ENCODE peak calls at places on chromosomes 1 and 21, in nine cellular contexts. C is suprapubic skin; R is OCI-LY7; S is transverse colon; G is lung; B is caudate nucleus; X is uterus; M is CD8-positive, alpha-beta T cell; I is CD4-positive, alpha-beta T cell. A is an unnamed sample.

GRCh38 chr1:111290640-111291039 is at the start of gene CHIA:
- DNase-seq in R (no peak), G (peak), S (no peak), B (no peak), M (no peak), I (no peak), C (no peak), X (no peak), A (no peak)

GRCh38 chr21:35943752-35944151 is 116.6 kb downstream of the SETD4 start:
- DNase-seq in C (no peak), X (no peak), I (no peak), B (no peak), R (no peak), M (no peak), G (no peak), S (no peak), A (no peak)

GRCh38 chr1:95650631-95651030 is 416.6 kb downstream of the RWDD3 start:
- DNase-seq in G (no peak), R (no peak), B (peak), M (no peak), X (no peak), C (no peak), S (no peak), I (no peak), A (peak)

GRCh38 chr1:53888716-53889115 is 881 bp downstream of the YIPF1 start:
- DNase-seq in S (no peak), I (no peak), M (no peak), C (no peak), R (no peak), X (no peak), G (no peak), B (no peak), A (no peak)

GRCh38 chr1:20366076-20366765 is 75.5 kb downstream of the VWA5B1 start:
- DNase-seq in B (no peak), C (no peak), M (no peak), R (no peak), I (no peak), G (no peak), X (no peak), S (peak), A (no peak)

GRCh38 chr1:151311589-151312331 is 15.5 kb downstream of the PI4KB start:
- DNase-seq in M (no peak), G (peak), R (no peak), I (peak), B (peak), S (peak), C (peak), X (peak), A (peak)

GRCh38 chr1:78136672-78137071 is 90.9 kb downstream of the GIPC2 start:
- DNase-seq in I (no peak), R (no peak), B (no peak), M (no peak), X (no peak), G (no peak), C (no peak), S (no peak), A (no peak)

GRCh38 chr1:69290266-69290665 is 277.5 kb upstream of the LRRC7 start:
- DNase-seq in C (no peak), G (no peak), M (no peak), R (no peak), B (no peak), S (no peak), I (no peak), X (no peak), A (no peak)

GRCh38 chr1:61157420-61157987 is 75.1 kb downstream of the NFIA start:
- DNase-seq in I (no peak), B (no peak), C (no peak), X (no peak), M (no peak), S (no peak), R (no peak), G (no peak), A (no peak)

GRCh38 chr1:89545264-89546038 is 20.8 kb downstream of the LRRC8B start:
- DNase-seq in G (no peak), S (no peak), X (no peak), C (no peak), R (no peak), I (no peak), B (peak), M (no peak), A (no peak)

GRCh38 chr1:225645194-225645593 is 7.7 kb downstream of the ENAH start:
- DNase-seq in X (no peak), R (no peak), S (no peak), B (no peak), I (no peak), M (no peak), G (no peak), C (no peak), A (no peak)

GRCh38 chr1:94858276-94858675 is 38.1 kb downstream of the SLC44A3 start:
- DNase-seq in B (no peak), M (no peak), R (no peak), S (no peak), C (no peak), X (no peak), G (peak), I (no peak), A (no peak)

GRCh38 chr21:36150192-36150711 is 6.4 kb upstream of the DOP1B start:
- DNase-seq in B (no peak), X (peak), S (no peak), R (peak), G (peak), I (no peak), C (no peak), M (no peak), A (no peak)

GRCh38 chr1:62561306-62561705 is 36.0 kb upstream of the ANGPTL3 start:
- DNase-seq in R (no peak), X (no peak), B (no peak), S (no peak), C (no peak), I (no peak), M (no peak), G (no peak), A (no peak)

GRCh38 chr1:153192697-153193096 is 10.5 kb upstream of the LELP1 start:
- DNase-seq in M (no peak), C (no peak), S (no peak), I (no peak), X (no peak), B (no peak), G (no peak), R (peak), A (no peak)

GRCh38 chr1:98323906-98324358 is 337.6 kb upstream of the SNX7 start:
- DNase-seq in S (peak), X (no peak), G (peak), C (no peak), I (no peak), M (no peak), R (no peak), B (no peak), A (peak)

GRCh38 chr1:71081697-71082080 is 854 bp upstream of the ZRANB2 start:
- DNase-seq in B (no peak), G (no peak), C (peak), X (peak), M (no peak), I (no peak), R (no peak), S (no peak), A (no peak)

DNA sequence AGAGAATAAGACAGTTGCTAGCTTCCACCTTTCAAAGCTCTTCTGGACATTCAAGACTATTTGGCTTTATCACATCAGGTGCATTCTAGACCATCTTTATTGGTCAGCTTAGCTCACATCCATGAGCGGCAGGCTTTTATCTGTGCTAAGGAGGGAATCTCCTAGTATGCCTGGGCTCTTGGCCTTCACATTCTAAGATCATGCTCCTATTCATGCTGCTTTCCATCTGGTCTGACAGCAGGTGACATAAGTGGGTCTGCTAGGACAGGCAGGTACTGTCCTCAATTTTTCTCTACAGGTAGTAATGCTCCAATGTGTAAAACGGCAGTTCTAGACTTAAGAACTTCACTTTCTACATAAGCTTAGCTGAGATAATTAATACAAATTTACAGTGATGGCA is 39.2 kb upstream of the ADAMTS1 start:
- DNase-seq in X (no peak), S (no peak), I (no peak), C (no peak), G (no peak), B (no peak), M (no peak), R (no peak), A (no peak)
- H3K27ac ChIP-seq in X (no peak), S (no peak), I (no peak), C (no peak), G (no peak), B (no peak), M (no peak), R (no peak), A (no peak)

GRCh38 chr1:182637769-182638168 is 33.6 kb upstream of the RGS16 start:
- DNase-seq in R (no peak), S (no peak), X (no peak), C (no peak), B (no peak), M (no peak), G (no peak), I (no peak), A (no peak)
- H3K27ac ChIP-seq in R (no peak), S (no peak), X (no peak), C (no peak), B (no peak), M (no peak), G (no peak), I (no peak), A (no peak)

GRCh38 chr1:58899581-58900271 is 115.9 kb upstream of the JUN start:
- DNase-seq in M (no peak), R (no peak), B (no peak), X (no peak), C (no peak), S (no peak), G (no peak), I (no peak), A (no peak)
- H3K27ac ChIP-seq in M (no peak), R (no peak), B (peak), X (peak), C (peak), S (peak), G (peak), I (no peak), A (no peak)

GRCh38 chr1:29708381-29708780 is 472.1 kb downstream of the PTPRU start:
- DNase-seq in S (no peak), X (no peak), G (no peak), R (no peak), M (no peak), I (no peak), C (no peak), B (no peak), A (no peak)

GRCh38 chr1:29704430-29704829 is 468.1 kb downstream of the PTPRU start:
- DNase-seq in R (no peak), M (no peak), I (no peak), S (no peak), B (no peak), X (no peak), C (no peak), G (no peak), A (no peak)

GRCh38 chr1:29708818-29709710 is 472.7 kb downstream of the PTPRU start:
- DNase-seq in X (no peak), S (no peak), M (no peak), C (no peak), I (no peak), G (no peak), R (peak), B (no peak), A (peak)

GRCh38 chr1:29707796-29708195 is 471.5 kb downstream of the PTPRU start:
- DNase-seq in C (no peak), I (no peak), X (no peak), B (no peak), S (no peak), G (no peak), R (no peak), M (no peak), A (no peak)

DNA sequence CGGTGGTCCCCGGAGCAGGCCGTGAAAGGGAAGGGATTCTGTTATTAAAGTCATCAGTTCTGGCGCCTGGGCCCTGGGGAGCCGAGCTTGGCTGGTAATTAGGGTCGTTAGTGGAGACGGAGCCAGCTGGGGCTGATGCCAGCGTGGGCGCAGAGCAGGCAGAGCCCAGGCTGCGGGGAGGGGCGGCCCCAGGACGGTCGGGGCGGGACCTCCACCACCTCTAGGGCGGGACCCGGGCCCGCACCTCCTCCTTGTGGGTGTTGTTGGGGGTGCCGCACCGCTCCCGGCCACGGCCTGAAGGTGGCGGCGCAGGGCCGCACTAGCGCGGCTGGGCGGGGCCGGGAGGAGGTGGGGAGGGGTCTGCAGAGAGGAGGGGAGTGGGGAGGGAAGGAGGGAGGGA is 470.6 kb downstream of the PTPRU start:
- DNase-seq in I (no peak), S (no peak), B (no peak), X (no peak), M (no peak), C (no peak), G (no peak), R (peak), A (no peak)
- H3K27ac ChIP-seq in I (no peak), S (no peak), B (no peak), X (no peak), M (no peak), C (no peak), G (no peak), R (no peak), A (no peak)

DNA sequence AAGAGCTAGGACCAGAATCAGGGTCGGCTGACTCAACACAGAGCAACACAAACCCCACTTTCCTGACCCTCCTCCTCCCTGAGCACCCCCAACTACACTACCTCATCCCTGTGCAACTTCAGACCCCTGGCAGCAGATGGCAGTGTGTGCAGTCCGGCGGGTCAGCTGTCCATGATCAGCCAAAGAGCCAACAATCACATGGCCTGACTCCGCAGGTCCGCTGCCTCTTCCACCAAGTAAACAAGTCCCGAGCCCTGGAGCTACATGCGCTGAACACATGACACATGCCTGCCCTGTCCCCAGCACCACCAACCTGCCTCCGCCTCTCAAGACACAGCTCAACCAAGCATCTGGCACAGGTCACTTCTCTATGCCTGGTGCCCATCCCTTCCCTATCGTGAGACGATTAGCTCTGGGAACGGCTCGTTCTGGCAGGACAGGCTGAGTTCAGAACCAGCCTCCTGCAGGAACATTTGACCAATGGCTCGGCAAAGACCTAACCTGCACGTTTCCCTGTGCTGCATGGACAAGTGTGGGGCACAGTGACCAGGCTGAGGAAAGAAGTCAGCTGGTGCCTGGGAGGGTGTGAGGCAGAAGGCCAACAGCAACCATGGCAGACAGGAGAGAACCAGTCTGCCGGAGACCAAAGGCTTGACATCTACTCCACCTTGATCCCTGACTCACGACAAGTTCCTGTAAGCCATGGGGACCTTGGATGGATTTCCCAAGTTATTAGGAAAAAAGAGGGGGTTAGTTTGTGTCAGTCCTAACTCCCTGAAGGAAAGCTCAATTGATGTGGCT is 60.3 kb downstream of the CD46 start:
- DNase-seq in X (peak), R (no peak), G (peak), C (peak), S (no peak), B (no peak), I (no peak), M (no peak), A (no peak)
- H3K27ac ChIP-seq in X (peak), R (no peak), G (peak), C (peak), S (peak), B (peak), I (no peak), M (no peak), A (no peak)

GRCh38 chr21:39009587-39010225 is 173.5 kb downstream of the PSMG1 start:
- DNase-seq in S (no peak), I (no peak), B (no peak), M (no peak), G (no peak), R (no peak), C (no peak), X (no peak), A (no peak)

GRCh38 chr21:39012314-39013230 is 170.7 kb downstream of the PSMG1 start:
- DNase-seq in R (no peak), G (no peak), B (no peak), S (no peak), X (no peak), M (no peak), I (no peak), C (no peak), A (no peak)

GRCh38 chr21:39007985-39008384 is 175.3 kb downstream of the PSMG1 start:
- DNase-seq in M (no peak), G (no peak), C (no peak), B (no peak), R (no peak), X (no peak), S (no peak), I (no peak), A (no peak)

GRCh38 chr21:39011911-39012310 is 171.3 kb downstream of the PSMG1 start:
- DNase-seq in R (no peak), I (no peak), G (no peak), S (no peak), B (no peak), X (no peak), M (no peak), C (no peak), A (no peak)

GRCh38 chr21:39010629-39011404 is 172.4 kb downstream of the PSMG1 start:
- DNase-seq in M (no peak), G (no peak), R (no peak), C (no peak), I (no peak), S (no peak), B (no peak), X (no peak), A (no peak)
- H3K27ac ChIP-seq in M (no peak), G (no peak), R (no peak), C (peak), I (no peak), S (no peak), B (no peak), X (no peak), A (no peak)